ENCODE peak calls at places on chromosome 17, in four cellular contexts. One of them, this sample, is unnamed.

GRCh38 chr17:4576729-4577322 is 7.5 kb upstream of the SMTNL2 start:
- DNase-seq in left lobe of liver: no peak
- DNase-seq in mesothelial cell of epicardium: no peak
- DNase-seq in EH: no peak
- DNase-seq in this sample: peak

GRCh38 chr17:73203135-73203787 is 10.4 kb downstream of the COG1 start:
- DNase-seq in left lobe of liver: no peak
- DNase-seq in mesothelial cell of epicardium: no peak
- DNase-seq in EH: peak
- DNase-seq in this sample: peak

GRCh38 chr17:2146132-2146871 is 91.4 kb downstream of the HIC1 start:
- DNase-seq in left lobe of liver: no peak
- DNase-seq in mesothelial cell of epicardium: no peak
- DNase-seq in EH: no peak
- DNase-seq in this sample: no peak

GRCh38 chr17:31834448-31834847 is 24.6 kb downstream of the COPRS start:
- DNase-seq in left lobe of liver: no peak
- DNase-seq in mesothelial cell of epicardium: no peak
- DNase-seq in EH: no peak
- DNase-seq in this sample: no peak

GRCh38 chr17:2982854-2983636 is 80.4 kb downstream of the OR1D5 start:
- DNase-seq in left lobe of liver: peak
- DNase-seq in mesothelial cell of epicardium: no peak
- DNase-seq in EH: peak
- DNase-seq in this sample: peak

GRCh38 chr17:2049333-2050245 is 5.3 kb upstream of the HIC1 start:
- DNase-seq in left lobe of liver: peak
- DNase-seq in mesothelial cell of epicardium: peak
- DNase-seq in EH: peak
- DNase-seq in this sample: peak

GRCh38 chr17:78096093-78096492 is 32.5 kb downstream of the TMC6 start:
- DNase-seq in left lobe of liver: no peak
- DNase-seq in mesothelial cell of epicardium: no peak
- DNase-seq in EH: no peak
- DNase-seq in this sample: no peak

GRCh38 chr17:17358060-17358751 is 55.0 kb downstream of the NT5M start:
- DNase-seq in left lobe of liver: no peak
- DNase-seq in mesothelial cell of epicardium: no peak
- DNase-seq in EH: no peak
- DNase-seq in this sample: no peak

This sample was measured in cardiac muscle cell.